ENCODE peak calls at places on chromosomes 13 and 19, in ten cellular contexts. H is transverse colon, Z is fibroblast of pulmonary artery, R is NB4, I is body of pancreas, B is dorsolateral prefrontal cortex, O is mammary epithelial cell, V is left lung, A is neural progenitor cell, E is GM23338. S is an unnamed sample.

GRCh38 chr19:15671237-15671636 is 1.6 kb upstream of the CYP4F12 start:
- DNase-seq in I (no peak), V (no peak), H (no peak), Z (no peak), B (no peak), A (no peak), E (no peak), R (no peak), O (no peak), S (no peak)

GRCh38 chr13:75050419-75051066 is 431.4 kb downstream of the TBC1D4 start:
- DNase-seq in O (no peak), H (no peak), E (no peak), B (no peak), I (no peak), V (no peak), Z (peak; percentile 13), A (no peak), R (no peak), S (no peak)

GRCh38 chr13:97478247-97478646 is 44.3 kb downstream of the RAP2A start:
- DNase-seq in Z (no peak), V (no peak), B (no peak), H (no peak), A (no peak), I (no peak), E (peak; percentile 24), R (no peak), O (no peak), S (no peak)

GRCh38 chr13:48585456-48585840 is 52.6 kb upstream of the RCBTB2 start:
- DNase-seq in H (peak; percentile 31), A (peak; percentile 68), E (peak; percentile 13), R (peak; percentile 81), Z (peak; percentile 77), O (peak; percentile 95), V (no peak), I (peak; percentile 24), B (peak; percentile 37), S (no peak)

GRCh38 chr13:42370229-42370628 is 98.3 kb downstream of the AKAP11 start:
- DNase-seq in E (no peak), I (no peak), A (no peak), R (no peak), H (no peak), V (no peak), B (no peak), Z (no peak), O (no peak), S (no peak)

GRCh38 chr13:67776171-67776570 is 546.0 kb upstream of the PCDH9 start:
- DNase-seq in A (no peak), I (no peak), E (no peak), R (no peak), Z (no peak), O (no peak), H (no peak), V (no peak), B (no peak), S (no peak)

GRCh38 chr13:42333613-42334328 is 61.8 kb downstream of the AKAP11 start:
- DNase-seq in O (peak; percentile 17), Z (peak; percentile 67), R (peak; percentile 33), I (no peak), V (no peak), A (peak; percentile 62), B (no peak), H (no peak), E (peak; percentile 80), S (no peak)

GRCh38 chr19:2260341-2260751 is 4.1 kb upstream of the JSRP1 start:
- DNase-seq in Z (no peak), R (no peak), O (no peak), E (no peak), I (no peak), B (no peak), H (peak; percentile 46), V (no peak), A (no peak), S (no peak)

GRCh38 chr19:18290250-18291018 is 9.0 kb upstream of the JUND start:
- DNase-seq in V (peak; percentile 82), H (peak; percentile 62), A (no peak), O (no peak), Z (peak; percentile 60), B (no peak), R (peak; percentile 87), E (no peak), I (no peak), S (no peak)

GRCh38 chr13:21069561-21070004 is 8.2 kb upstream of the LATS2 start:
- DNase-seq in A (no peak), E (no peak), O (peak; percentile 85), Z (peak; percentile 98), I (no peak), R (peak; percentile 90), V (no peak), H (no peak), B (no peak), S (no peak)

GRCh38 chr19:8334458-8335342 is 8.4 kb downstream of the KANK3 start:
- DNase-seq in A (peak; percentile 95), E (peak; percentile 88), V (peak; percentile 87), Z (peak; percentile 72), I (peak; percentile 78), H (peak; percentile 69), R (peak; percentile 47), O (peak; percentile 92), B (no peak), S (no peak)

GRCh38 chr13:67139551-67139950 is 90.6 kb downstream of the PCDH9 start:
- DNase-seq in V (no peak), R (no peak), O (no peak), A (no peak), H (no peak), Z (no peak), B (no peak), I (no peak), E (no peak), S (no peak)

GRCh38 chr19:49085868-49086232 is 599 bp downstream of the SNRNP70 start:
- DNase-seq in H (no peak), V (no peak), E (no peak), I (no peak), B (no peak), O (no peak), R (no peak), A (no peak), Z (no peak), S (no peak)

GRCh38 chr13:71801165-71801564 is 65.8 kb downstream of the DACH1 start:
- DNase-seq in E (no peak), H (no peak), V (no peak), B (no peak), A (no peak), O (no peak), Z (no peak), I (no peak), R (no peak), S (no peak)

GRCh38 chr19:27972291-27973040 is 1240.5 kb downstream of the UQCRFS1 start:
- DNase-seq in V (no peak), I (no peak), H (no peak), B (no peak), O (peak; percentile 24), A (no peak), Z (peak; percentile 17), R (no peak), E (no peak), S (no peak)

GRCh38 chr19:41928221-41928683 is at the start of gene ERFL:
- DNase-seq in V (no peak), Z (no peak), B (no peak), H (no peak), A (peak; percentile 52), I (no peak), E (peak; percentile 50), R (peak; percentile 28), O (no peak), S (no peak)

GRCh38 chr19:40806385-40807146 is 7.6 kb downstream of the EGLN2 start:
- DNase-seq in R (peak; percentile 44), H (peak; percentile 76), Z (peak; percentile 99), O (peak; percentile 63), I (peak; percentile 60), V (peak; percentile 91), E (peak; percentile 100), B (peak; percentile 90), A (peak; percentile 97), S (no peak)

GRCh38 chr13:110797230-110797877 is 83.9 kb downstream of the ING1 start:
- DNase-seq in A (no peak), O (no peak), B (no peak), Z (peak; percentile 44), H (no peak), I (no peak), V (no peak), E (peak; percentile 47), R (no peak), S (no peak)

GRCh38 chr13:109314101-109314500 is 472.3 kb downstream of the IRS2 start:
- DNase-seq in Z (no peak), O (no peak), H (no peak), R (no peak), V (no peak), A (no peak), I (peak; percentile 21), E (no peak), B (no peak), S (no peak)

DNA sequence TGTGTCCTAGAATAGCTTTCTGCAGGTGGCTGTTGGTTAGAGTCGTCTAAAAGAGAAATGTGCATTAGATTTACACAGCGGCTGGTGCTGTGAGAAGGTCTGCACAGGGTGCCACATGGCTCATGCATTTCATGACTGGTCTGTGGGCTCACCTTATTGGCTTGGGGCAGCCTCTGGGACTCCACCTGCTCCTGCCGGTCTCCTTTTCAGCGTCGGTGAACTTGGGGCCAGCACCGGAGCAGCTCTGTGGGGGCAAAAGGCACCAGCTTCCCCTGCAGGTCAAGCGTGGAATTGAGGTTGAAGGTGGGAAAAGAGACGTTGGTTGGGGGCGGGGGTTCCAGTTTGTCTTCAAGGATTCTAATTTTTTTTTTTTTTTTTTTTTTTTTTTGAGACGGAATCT is 3.1 kb upstream of the PNMA8C start:
- DNase-seq in V (no peak), R (no peak), Z (no peak), H (no peak), E (peak; percentile 86), B (no peak), O (no peak), A (no peak), I (peak; percentile 74), S (no peak)
- TF ChIP-seq CTCF in V (no peak), R (peak; percentile 54), Z (no peak), H (no peak), E (peak; percentile 58), B (no peak), O (peak; percentile 7), A (peak; percentile 31), I (peak; percentile 18), S (peak; percentile 30)

GRCh38 chr19:35510626-35510964 is 2.9 kb downstream of the DMKN start:
- DNase-seq in V (no peak), O (no peak), A (no peak), Z (no peak), I (no peak), B (no peak), E (no peak), H (no peak), R (no peak), S (no peak)
- TF ChIP-seq CTCF in V (peak; percentile 18), O (no peak), A (no peak), Z (no peak), I (no peak), B (no peak), E (no peak), H (no peak), R (no peak), S (no peak)

GRCh38 chr13:33466262-33466661 is 180.7 kb upstream of the STARD13 start:
- DNase-seq in V (no peak), Z (no peak), I (no peak), O (no peak), H (no peak), E (no peak), A (no peak), R (no peak), B (no peak), S (no peak)
- TF ChIP-seq CTCF in V (no peak), Z (peak; percentile 8), I (no peak), O (no peak), H (no peak), E (peak; percentile 27), A (no peak), R (no peak), B (no peak), S (peak; percentile 64)

GRCh38 chr19:30733826-30734550 is 361.8 kb downstream of the ZNF536 start:
- DNase-seq in E (peak; percentile 22), H (no peak), Z (no peak), R (no peak), V (no peak), B (peak; percentile 26), A (peak; percentile 64), O (no peak), I (no peak), S (no peak)
- TF ChIP-seq CTCF in E (peak; percentile 20), H (no peak), Z (no peak), R (no peak), V (no peak), B (peak; percentile 27), A (peak; percentile 47), O (no peak), I (no peak), S (peak; percentile 31)

S was measured in chondrocyte.